ENCODE peak calls at places on chromosomes 11 and 22, in six cellular contexts. T, G, F, D, J and R are unnamed samples.

GRCh38 chr22:32378703-32379272 is 21.1 kb downstream of the RFPL3 start:
- DNase-seq in J (no peak), T (no peak), D (no peak), G (no peak), F (peak), R (no peak)

GRCh38 chr22:27474711-27475547 is 326.6 kb downstream of the MN1 start:
- DNase-seq in J (no peak), G (peak), D (no peak), T (no peak), F (no peak), R (no peak)

GRCh38 chr11:45145421-45146071 is 893 bp upstream of the PRDM11 start:
- DNase-seq in T (peak), G (peak), J (peak), D (no peak), F (no peak), R (peak)

GRCh38 chr11:19365743-19366410 is 125.1 kb upstream of the E2F8 start:
- DNase-seq in G (no peak), F (no peak), T (no peak), J (no peak), D (no peak), R (no peak)

GRCh38 chr11:28099715-28100114 is 8.2 kb downstream of the KIF18A start:
- DNase-seq in J (no peak), F (no peak), G (no peak), D (no peak), T (no peak), R (no peak)

GRCh38 chr11:104891135-104891534 is 7.1 kb downstream of the CASP12 start:
- DNase-seq in G (no peak), D (no peak), F (no peak), J (no peak), T (no peak), R (no peak)

GRCh38 chr11:19827399-19828135 is 114.9 kb downstream of the NAV2 start:
- DNase-seq in J (no peak), D (no peak), F (no peak), G (no peak), T (no peak), R (no peak)

GRCh38 chr11:79440451-79441158 is at the start of gene TENM4:
- DNase-seq in F (peak), G (peak), J (no peak), D (peak), T (peak), R (peak)

GRCh38 chr11:77669848-77670511 is 32.4 kb upstream of the CLNS1A start:
- DNase-seq in F (no peak), T (no peak), D (no peak), G (no peak), J (no peak), R (no peak)

GRCh38 chr11:11732116-11732515 is 109.7 kb upstream of the USP47 start:
- DNase-seq in J (no peak), G (no peak), T (no peak), F (no peak), D (no peak), R (no peak)

GRCh38 chr22:25060522-25061071 is 108.1 kb downstream of the KIAA1671 start:
- DNase-seq in D (no peak), F (no peak), J (peak), G (no peak), T (no peak), R (no peak)

GRCh38 chr11:23284626-23285025 is 424.4 kb upstream of the CCDC179 start:
- DNase-seq in G (no peak), J (no peak), F (no peak), T (no peak), D (no peak), R (no peak)

GRCh38 chr11:93517041-93517440 is 26.1 kb downstream of the SMCO4 start:
- DNase-seq in G (no peak), T (no peak), D (no peak), J (no peak), F (no peak), R (no peak)

GRCh38 chr11:73333626-73334199 is 25.6 kb downstream of the ARHGEF17 start:
- DNase-seq in J (no peak), T (no peak), F (no peak), G (no peak), D (no peak), R (no peak)
- H3K4me3 ChIP-seq in J (no peak), T (no peak), F (no peak), G (no peak), D (no peak), R (no peak)

GRCh38 chr11:130449996-130450419 is 1.6 kb downstream of the ADAMTS15 start:
- DNase-seq in T (peak), F (no peak), D (peak), G (peak), J (no peak), R (peak)

GRCh38 chr11:130451261-130452019 is 3.0 kb downstream of the ADAMTS15 start:
- DNase-seq in T (peak), G (no peak), D (no peak), J (no peak), F (no peak), R (peak)

GRCh38 chr11:130452941-130453340 is 4.5 kb downstream of the ADAMTS15 start:
- DNase-seq in T (no peak), J (no peak), D (no peak), F (no peak), G (no peak), R (peak)

GRCh38 chr11:130454495-130455262 is 6.2 kb downstream of the ADAMTS15 start:
- DNase-seq in G (no peak), D (no peak), J (no peak), T (no peak), F (no peak), R (no peak)

DNA sequence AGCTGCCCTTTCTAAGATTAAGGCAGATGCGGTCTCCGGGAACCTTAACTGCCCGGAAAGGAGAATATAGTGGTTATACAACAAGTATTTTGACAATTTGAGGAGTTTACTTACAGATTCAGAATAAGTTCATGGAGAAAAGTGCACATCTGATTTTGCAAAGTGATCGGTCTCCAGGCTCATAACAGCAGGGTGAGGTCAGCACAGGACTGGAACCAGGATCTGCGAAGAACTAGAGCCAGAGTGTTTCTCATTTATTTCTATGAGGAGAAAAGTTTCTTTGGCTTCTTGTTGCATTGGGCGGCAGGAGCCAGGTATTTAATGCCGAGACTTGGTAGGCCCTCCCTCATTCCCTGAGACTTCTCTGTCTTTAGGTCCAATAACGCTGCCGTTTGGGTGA is 3.7 kb downstream of the ADAMTS15 start:
- DNase-seq in F (no peak), G (no peak), J (no peak), D (no peak), T (no peak), R (no peak)
- H3K4me3 ChIP-seq in F (no peak), G (no peak), J (no peak), D (peak), T (no peak), R (peak)

DNA sequence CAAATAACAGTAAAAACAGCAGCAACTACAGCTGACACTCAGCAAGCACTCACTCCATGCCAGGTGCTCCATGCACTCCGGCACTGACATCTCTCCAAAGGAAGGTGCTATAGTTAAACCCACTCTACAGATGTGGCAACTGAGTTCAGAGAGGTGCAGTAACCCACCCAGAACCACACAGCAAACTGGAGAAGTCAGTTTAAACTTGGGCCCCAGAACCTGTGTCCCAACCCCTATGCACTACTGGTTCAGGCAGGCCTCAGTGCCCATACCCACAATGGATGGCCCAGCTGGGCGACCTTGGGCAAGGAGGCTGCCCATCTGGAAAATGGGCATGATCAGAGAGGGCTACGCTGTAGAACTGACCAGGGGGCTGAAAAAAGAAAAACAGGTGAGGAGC is 26.4 kb upstream of the TCF20 start:
- DNase-seq in G (no peak), F (no peak), T (no peak), D (no peak), J (no peak), R (no peak)
- H3K4me3 ChIP-seq in G (no peak), F (no peak), T (no peak), D (no peak), J (no peak), R (no peak)

GRCh38 chr11:6520265-6520664 is 23.2 kb downstream of the DNHD1 start:
- DNase-seq in D (no peak), G (no peak), F (no peak), T (no peak), J (no peak), R (no peak)

DNA sequence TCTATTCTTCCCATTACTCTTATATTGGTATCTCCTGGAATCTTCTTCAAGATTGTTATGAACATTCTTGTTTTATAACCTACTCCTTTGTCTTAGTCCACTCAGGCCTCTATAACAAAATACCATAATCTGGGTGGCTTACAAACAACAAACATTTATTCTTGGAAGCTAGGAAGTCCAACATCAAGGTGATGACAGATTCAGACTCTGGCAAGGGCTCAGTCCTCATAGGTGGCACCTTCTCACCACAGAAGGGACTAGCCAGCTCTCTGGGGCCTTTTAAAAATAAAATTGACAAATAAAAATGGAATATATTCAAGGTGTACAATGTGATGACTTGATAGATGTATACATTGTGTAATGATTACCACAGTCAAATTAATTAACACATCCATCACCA is 19.8 kb downstream of the DNHD1 start:
- DNase-seq in F (no peak), J (no peak), D (no peak), T (no peak), G (no peak), R (no peak)
- H3K4me3 ChIP-seq in F (no peak), J (no peak), D (no peak), T (no peak), G (no peak), R (no peak)

GRCh38 chr11:116073854-116074837 is 569.9 kb upstream of the CADM1 start:
- DNase-seq in T (peak), F (no peak), J (no peak), G (no peak), D (no peak), R (peak)
- H3K4me3 ChIP-seq in T (no peak), F (no peak), J (no peak), G (no peak), D (no peak), R (no peak)

GRCh38 chr11:33723238-33723881 is 12.9 kb downstream of the CD59 start:
- DNase-seq in G (no peak), T (peak), J (no peak), F (no peak), D (no peak), R (no peak)
- H3K4me3 ChIP-seq in G (no peak), T (no peak), J (no peak), F (no peak), D (no peak), R (peak)

GRCh38 chr22:20979940-20980453 is 2.1 kb upstream of the LZTR1 start:
- DNase-seq in T (no peak), J (no peak), G (no peak), D (no peak), F (no peak), R (no peak)

GRCh38 chr22:20977516-20978170 is 4.5 kb upstream of the LZTR1 start:
- DNase-seq in J (no peak), F (no peak), D (no peak), T (no peak), G (no peak), R (no peak)

GRCh38 chr22:20978419-20978818 is 3.7 kb upstream of the LZTR1 start:
- DNase-seq in J (no peak), T (no peak), G (no peak), F (no peak), D (no peak), R (no peak)

GRCh38 chr22:20980523-20980922 is 1.6 kb upstream of the LZTR1 start:
- DNase-seq in T (no peak), D (no peak), J (no peak), G (no peak), F (no peak), R (no peak)

DNA sequence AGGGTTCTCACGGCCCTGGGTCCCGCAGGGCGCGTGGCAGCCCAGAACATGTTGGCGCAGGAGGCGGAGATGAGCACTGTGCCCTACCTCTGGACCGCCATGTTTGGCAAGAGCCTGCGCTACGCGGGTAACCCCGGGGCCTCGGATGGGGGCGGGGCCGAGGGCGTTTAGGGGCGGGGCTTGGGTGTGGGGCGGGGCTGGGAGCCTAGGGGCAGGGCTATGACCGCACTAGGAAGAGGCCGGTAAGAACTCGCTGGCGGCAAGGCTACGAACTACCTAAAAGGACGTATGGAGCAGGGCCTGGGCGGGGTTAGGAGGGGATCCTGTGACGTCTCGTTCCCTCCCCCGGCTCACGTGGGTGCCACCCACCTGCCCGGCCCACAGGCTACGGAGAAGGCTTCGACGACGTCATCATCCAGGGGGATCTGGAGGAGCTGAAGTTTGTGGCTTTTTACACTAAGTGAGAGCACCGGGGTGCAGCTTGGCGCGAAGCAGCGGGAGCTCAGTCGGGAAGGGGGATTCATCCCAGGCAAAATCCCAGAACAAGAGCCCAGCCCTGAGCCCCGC is 2.8 kb upstream of the LZTR1 start:
- DNase-seq in T (peak), D (peak), J (no peak), G (peak), F (no peak), R (peak)
- H3K4me3 ChIP-seq in T (peak), D (peak), J (no peak), G (peak), F (no peak), R (peak)